ENCODE peak calls at places on chromosomes 5 and 9, in ten cellular contexts. E, G, D, H, V, Z, O, S, N and J are unnamed samples.

GRCh38 chr9:86945868-86946711 is 1.2 kb downstream of the GAS1 start:
- DNase-seq in E (peak; percentile 77), G (peak; percentile 75), D (no peak), H (peak; percentile 52), V (peak; percentile 46), Z (peak; percentile 82), O (peak; percentile 84), S (peak; percentile 65), N (no peak), J (no peak)

GRCh38 chr5:79567926-79568549 is 44.2 kb upstream of the TENT2 start:
- DNase-seq in E (no peak), G (peak; percentile 57), D (no peak), H (no peak), V (no peak), Z (no peak), O (no peak), S (peak; percentile 15), N (no peak), J (no peak)

GRCh38 chr9:134445000-134445399 is 118.7 kb downstream of the RXRA start:
- DNase-seq in E (no peak), G (no peak), D (no peak), H (no peak), V (no peak), Z (no peak), O (no peak), S (no peak), N (no peak), J (no peak)

GRCh38 chr9:13863112-13863511 is 450.8 kb downstream of the NFIB start:
- DNase-seq in E (no peak), G (peak; percentile 7), D (no peak), H (peak; percentile 74), V (no peak), Z (peak; percentile 90), O (no peak), S (no peak), N (no peak), J (no peak)

GRCh38 chr5:40236001-40236400 is 443.7 kb upstream of the PTGER4 start:
- DNase-seq in E (no peak), G (no peak), D (no peak), H (no peak), V (no peak), Z (no peak), O (no peak), S (no peak), N (no peak), J (no peak)

GRCh38 chr9:21110708-21111576 is 30.7 kb downstream of the IFNW1 start:
- DNase-seq in E (no peak), G (peak; percentile 82), D (peak; percentile 53), H (no peak), V (peak; percentile 38), Z (no peak), O (no peak), S (peak; percentile 75), N (peak; percentile 56), J (peak; percentile 77)

GRCh38 chr9:126067031-126067734 is 259.4 kb upstream of the MVB12B start:
- DNase-seq in E (no peak), G (no peak), D (no peak), H (no peak), V (no peak), Z (peak; percentile 34), O (no peak), S (no peak), N (no peak), J (no peak)

GRCh38 chr9:34517185-34517584 is 5.6 kb downstream of the ENHO start:
- DNase-seq in E (no peak), G (no peak), D (no peak), H (no peak), V (no peak), Z (peak; percentile 46), O (no peak), S (no peak), N (no peak), J (no peak)

GRCh38 chr9:85960688-85961093 is 19.7 kb downstream of the NAA35 start:
- DNase-seq in E (no peak), G (peak; percentile 13), D (no peak), H (no peak), V (no peak), Z (no peak), O (no peak), S (no peak), N (no peak), J (no peak)

GRCh38 chr5:57174128-57174849 is 430 bp downstream of the GPBP1 start:
- DNase-seq in E (no peak), G (no peak), D (no peak), H (peak; percentile 26), V (no peak), Z (peak; percentile 71), O (no peak), S (no peak), N (no peak), J (no peak)

GRCh38 chr9:133714606-133715294 is 23.4 kb downstream of the SARDH start:
- DNase-seq in E (peak; percentile 87), G (peak; percentile 84), D (no peak), H (no peak), V (no peak), Z (peak; percentile 67), O (peak; percentile 56), S (peak; percentile 60), N (no peak), J (no peak)

GRCh38 chr5:111738118-111738517 is 18.9 kb downstream of the NREP start:
- DNase-seq in E (no peak), G (no peak), D (no peak), H (no peak), V (no peak), Z (no peak), O (no peak), S (no peak), N (no peak), J (no peak)

DNA sequence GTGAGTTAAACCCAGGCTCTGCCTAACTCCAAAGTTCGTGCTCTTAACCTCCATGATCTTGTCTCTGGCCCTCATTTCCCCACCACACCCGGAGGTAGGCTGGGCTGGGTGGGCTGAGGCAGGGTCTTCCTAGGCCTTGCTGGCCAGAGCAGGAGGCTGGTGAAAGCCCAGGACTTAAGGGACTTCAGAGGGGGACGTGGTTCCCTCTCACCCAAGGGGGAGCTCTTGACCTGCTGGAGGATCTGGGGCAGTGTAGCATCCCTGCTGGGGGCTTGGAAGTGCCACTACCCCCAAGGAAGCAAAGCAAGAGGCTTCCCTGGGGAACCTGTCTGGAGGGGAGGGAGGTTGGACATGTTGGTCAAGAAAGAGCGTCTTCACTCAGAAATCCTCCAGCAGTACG is 14.7 kb downstream of the PITX1 start:
- DNase-seq in E (no peak), G (no peak), D (no peak), H (peak; percentile 11), V (no peak), Z (peak; percentile 43), O (no peak), S (no peak), N (no peak), J (no peak)
- TF ChIP-seq CTCF in E (no peak), G (no peak), D (peak; percentile 4), H (no peak), V (peak; percentile 9), Z (no peak), O (peak; percentile 38), S (no peak), N (no peak), J (no peak)

DNA sequence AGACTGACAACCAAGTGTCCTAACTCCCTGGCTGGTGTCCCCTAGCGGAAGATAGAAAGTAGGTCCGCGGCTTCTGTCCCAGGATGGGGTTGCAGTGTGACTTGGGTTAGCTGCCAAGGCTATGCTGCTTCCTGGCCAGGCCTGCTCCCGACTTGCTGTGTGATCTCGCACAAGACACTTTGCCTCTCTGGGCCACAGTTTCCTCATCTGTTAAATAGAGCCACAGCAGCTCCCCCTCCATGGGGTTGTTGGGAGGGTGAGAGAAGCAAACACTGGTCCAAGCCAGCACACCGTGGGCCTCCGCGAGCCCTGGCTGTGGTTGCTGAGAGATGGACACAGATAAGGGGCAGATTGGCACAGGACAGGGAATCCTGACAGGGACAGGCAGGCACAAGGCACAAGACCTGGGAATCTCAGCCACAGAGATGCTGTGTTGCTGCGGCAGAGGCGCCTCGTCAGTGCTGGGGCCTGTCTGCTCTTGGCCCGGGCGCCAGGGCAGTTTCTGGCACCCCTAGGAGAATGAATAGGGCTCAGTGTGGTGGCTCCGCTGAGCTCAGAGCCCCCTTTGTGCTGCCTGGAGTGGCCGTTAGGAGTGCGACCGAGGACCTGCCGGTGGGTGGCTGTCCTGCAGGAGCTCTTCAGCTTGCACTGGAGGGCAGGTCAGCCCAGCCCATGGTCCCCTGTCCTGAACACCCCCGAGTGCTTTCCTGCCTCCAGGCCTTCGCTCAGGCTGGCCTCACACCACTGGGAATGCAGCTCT is 1.8 kb upstream of the SH2D3C start:
- DNase-seq in E (no peak), G (no peak), D (no peak), H (no peak), V (no peak), Z (no peak), O (peak; percentile 57), S (no peak), N (no peak), J (no peak)
- H3K4me3 ChIP-seq in E (no peak overlapping the region), G (no peak overlapping the region), D (no peak overlapping the region), H (no peak overlapping the region), V (no peak overlapping the region), Z (no peak overlapping the region), O (no peak overlapping the region), S (no peak overlapping the region), N (no peak overlapping the region), J (no peak overlapping the region)

GRCh38 chr5:164303646-164304225 is 798.3 kb downstream of the MAT2B start:
- DNase-seq in E (no peak), G (no peak), D (no peak), H (no peak), V (no peak), Z (no peak), O (no peak), S (no peak), N (no peak), J (no peak)
- TF ChIP-seq CTCF in E (no peak), G (no peak), D (no peak), H (no peak), V (no peak), Z (no peak), O (no peak), S (no peak), N (no peak), J (no peak)

GRCh38 chr9:76255781-76256455 is 138.3 kb downstream of the RFK start:
- DNase-seq in E (peak; percentile 38), G (peak; percentile 98), D (peak; percentile 88), H (peak; percentile 83), V (no peak), Z (peak; percentile 92), O (no peak), S (peak; percentile 87), N (peak; percentile 91), J (peak; percentile 29)
- H3K4me3 ChIP-seq in E (peak overlapping the region; percentile 32), G (peak overlapping the region; percentile 21), D (no peak overlapping the region), H (peak overlapping the region; percentile 17), V (no peak overlapping the region), Z (no peak overlapping the region), O (no peak overlapping the region), S (no peak overlapping the region), N (peak overlapping the region; percentile 31), J (no peak overlapping the region)

GRCh38 chr5:134917070-134917831 is 12.3 kb downstream of the PCBD2 start:
- DNase-seq in E (no peak), G (no peak), D (no peak), H (no peak), V (no peak), Z (no peak), O (peak; percentile 68), S (no peak), N (no peak), J (no peak)
- TF ChIP-seq CTCF in E (no peak), G (peak; percentile 11), D (no peak), H (no peak), V (peak; percentile 51), Z (no peak), O (peak; percentile 81), S (peak; percentile 21), N (peak; percentile 13), J (peak; percentile 10)